ENCODE peak calls at places on chromosomes 11 and 22, in eight cellular contexts. R, L, Q, Y, N, G, H and M are unnamed samples.
A peak's percentile ranks its signal among the peaks of the same experiment; 100 is the strongest.

GRCh38 chr11:574632-575323 is 1.5 kb upstream of the PHRF1 start:
- DNase-seq in Y (no peak), H (no peak), L (no peak), R (no peak), Q (no peak), G (no peak), N (no peak), M (no peak)

GRCh38 chr11:62889484-62890437 is 9.1 kb downstream of the SLC3A2 start:
- DNase-seq in H (no peak), G (no peak), L (no peak), Q (peak; percentile 60), N (no peak), Y (no peak), R (peak; percentile 35), M (no peak)

GRCh38 chr11:8327761-8328192 is 64.1 kb upstream of the LMO1 start:
- DNase-seq in L (no peak), Q (no peak), G (no peak), H (no peak), Y (no peak), R (no peak), N (no peak), M (no peak)

GRCh38 chr11:130428271-130428670 is at the start of gene ADAMTS8:
- DNase-seq in L (no peak), Y (no peak), Q (no peak), N (no peak), H (no peak), G (no peak), R (no peak), M (peak; percentile 48)

GRCh38 chr22:19456541-19456940 is 9.0 kb upstream of the C22orf39 start:
- DNase-seq in L (no peak), Q (no peak), H (no peak), G (no peak), R (no peak), N (no peak), Y (no peak), M (no peak)

GRCh38 chr11:6418958-6419611 is at the start of gene APBB1:
- DNase-seq in L (peak; percentile 77), G (peak; percentile 80), Y (peak; percentile 52), N (no peak), R (peak; percentile 43), H (peak; percentile 53), Q (peak; percentile 41), M (peak; percentile 57)

GRCh38 chr22:45478108-45478771 is 24.4 kb upstream of the FBLN1 start:
- DNase-seq in G (no peak), Q (peak; percentile 83), R (no peak), H (no peak), N (no peak), L (no peak), Y (no peak), M (no peak)

GRCh38 chr22:39092111-39092867 is 4.8 kb upstream of the APOBEC3H start:
- DNase-seq in G (no peak), R (no peak), Q (no peak), N (no peak), L (no peak), Y (no peak), H (no peak), M (no peak)

GRCh38 chr11:1824221-1825038 is 10.4 kb upstream of the SYT8 start:
- DNase-seq in L (no peak), R (no peak), Q (no peak), N (no peak), H (no peak), G (no peak), Y (no peak), M (no peak)

GRCh38 chr11:76577199-76577920 is 93.2 kb downstream of the LRRC32 start:
- DNase-seq in G (no peak), Y (no peak), H (no peak), N (peak; percentile 85), L (no peak), R (peak; percentile 94), Q (peak; percentile 98), M (peak; percentile 50)

GRCh38 chr22:41900652-41901312 is 14.1 kb downstream of the SHISA8 start:
- DNase-seq in H (no peak), Y (no peak), Q (no peak), G (no peak), N (no peak), R (no peak), L (no peak), M (no peak)

GRCh38 chr11:58914821-58915543 is 24.3 kb upstream of the GLYATL1 start:
- DNase-seq in N (peak; percentile 32), Q (no peak), L (no peak), Y (no peak), R (no peak), H (no peak), G (no peak), M (no peak)

GRCh38 chr22:36384766-36385400 is 2.9 kb downstream of the MYH9 start:
- DNase-seq in Y (no peak), R (no peak), H (no peak), L (no peak), G (no peak), Q (peak; percentile 55), N (no peak), M (no peak)

GRCh38 chr11:44564198-44564597 is 1.3 kb upstream of the CD82 start:
- DNase-seq in G (no peak), Q (no peak), H (no peak), Y (no peak), N (peak; percentile 51), R (no peak), L (peak; percentile 79), M (no peak)

GRCh38 chr11:116958246-116958645 is 120.8 kb upstream of the APOA1 start:
- DNase-seq in L (no peak), H (no peak), Q (no peak), N (no peak), Y (no peak), R (no peak), G (no peak), M (no peak)

GRCh38 chr11:67613313-67613959 is 6.7 kb downstream of the NDUFV1 start:
- DNase-seq in H (no peak), G (no peak), Y (no peak), Q (no peak), N (no peak), L (no peak), R (no peak), M (no peak)

GRCh38 chr22:49880281-49880680 is 26.6 kb downstream of the ZBED4 start:
- DNase-seq in H (no peak), L (no peak), R (no peak), Y (no peak), G (no peak), N (no peak), Q (no peak), M (no peak)

GRCh38 chr11:17277024-17277584 is 565 bp downstream of the NUCB2 start:
- DNase-seq in L (no peak), H (no peak), R (peak; percentile 55), Q (peak; percentile 51), Y (no peak), G (no peak), N (no peak), M (no peak)

GRCh38 chr11:9362393-9362863 is 22.0 kb upstream of the IPO7 start:
- DNase-seq in Y (no peak), G (no peak), N (no peak), R (no peak), H (no peak), Q (no peak), L (no peak), M (no peak)

GRCh38 chr11:95925011-95925410 is 1.1 kb upstream of the MTMR2 start:
- DNase-seq in N (peak; percentile 59), H (no peak), G (no peak), L (no peak), R (peak; percentile 39), Q (peak; percentile 65), Y (no peak), M (no peak)

GRCh38 chr11:75461136-75461535 is 28.1 kb upstream of the KLHL35 start:
- DNase-seq in N (no peak), R (no peak), Q (no peak), L (no peak), H (no peak), Y (no peak), G (no peak), M (no peak)

GRCh38 chr11:20161230-20161918 is 1.1 kb upstream of the DBX1 start:
- DNase-seq in R (no peak), Q (no peak), H (no peak), N (no peak), Y (no peak), G (no peak), L (no peak), M (no peak)

GRCh38 chr11:47946682-47947575 is 33.4 kb upstream of the PTPRJ start:
- DNase-seq in Q (peak; percentile 98), H (no peak), L (peak; percentile 75), R (peak; percentile 92), N (peak; percentile 88), Y (no peak), G (peak; percentile 44), M (peak; percentile 23)

GRCh38 chr11:43503417-43503816 is 144.7 kb downstream of the TTC17 start:
- DNase-seq in N (no peak), Q (no peak), H (no peak), R (no peak), G (no peak), L (no peak), Y (no peak), M (no peak)